ENCODE peak calls at places on chromosomes 16 and 17, in nine cellular contexts. N is HepG2, T is mammary epithelial cell, K is hepatocyte, B is IMR-90, H is tibial artery, M is neural progenitor cell, I is NT2/D1, Y is ovary. S is an unnamed sample.

GRCh38 chr16:60225541-60225940 is 1491.4 kb upstream of the GOT2 start:
- DNase-seq in B (no peak), N (no peak), K (no peak), Y (no peak), H (no peak), T (no peak), I (no peak), M (peak; percentile 70), S (no peak)

GRCh38 chr16:79006762-79007161 is 593.8 kb downstream of the MAF start:
- DNase-seq in T (no peak), K (no peak), I (no peak), Y (no peak), B (no peak), N (no peak), H (no peak), M (no peak), S (no peak)

GRCh38 chr16:20383106-20384029 is 21.2 kb downstream of the PDILT start:
- DNase-seq in T (peak; percentile 30), K (peak; percentile 89), H (peak; percentile 53), I (peak; percentile 82), N (peak; percentile 84), B (peak; percentile 54), M (peak; percentile 86), Y (peak; percentile 38), S (peak; percentile 66)

GRCh38 chr16:89290887-89291286 is 73.4 kb downstream of the ZNF778 start:
- DNase-seq in H (no peak), M (peak; percentile 82), Y (no peak), I (peak; percentile 92), T (no peak), B (no peak), K (no peak), N (no peak), S (no peak)

GRCh38 chr16:66588981-66589713 is 9.9 kb downstream of the CMTM2 start:
- DNase-seq in H (peak; percentile 51), M (peak; percentile 50), I (peak; percentile 42), T (peak; percentile 19), K (no peak), N (peak; percentile 55), Y (no peak), B (peak; percentile 18), S (no peak)

GRCh38 chr16:70391881-70392481 is 45.3 kb downstream of the DDX19A start:
- DNase-seq in B (peak; percentile 70), M (no peak), Y (peak; percentile 51), I (no peak), H (peak; percentile 56), N (no peak), K (no peak), T (peak; percentile 43), S (peak; percentile 62)

GRCh38 chr17:72165202-72165972 is 44.6 kb downstream of the SOX9 start:
- DNase-seq in H (no peak), K (no peak), M (peak; percentile 54), N (no peak), B (no peak), Y (no peak), I (no peak), T (no peak), S (no peak)

GRCh38 chr17:46859996-46860395 is 8.6 kb downstream of the WNT9B start:
- DNase-seq in T (no peak), K (no peak), M (no peak), B (no peak), I (no peak), N (no peak), Y (no peak), H (no peak), S (no peak)

GRCh38 chr16:90001761-90002503 is 17.3 kb downstream of the DBNDD1 start:
- DNase-seq in M (no peak), B (no peak), I (no peak), H (no peak), N (no peak), K (no peak), T (no peak), Y (no peak), S (no peak)

GRCh38 chr17:2388020-2388704 is 12.7 kb downstream of the MNT start:
- DNase-seq in Y (no peak), M (no peak), N (no peak), B (no peak), I (no peak), T (no peak), K (no peak), H (no peak), S (no peak)

DNA sequence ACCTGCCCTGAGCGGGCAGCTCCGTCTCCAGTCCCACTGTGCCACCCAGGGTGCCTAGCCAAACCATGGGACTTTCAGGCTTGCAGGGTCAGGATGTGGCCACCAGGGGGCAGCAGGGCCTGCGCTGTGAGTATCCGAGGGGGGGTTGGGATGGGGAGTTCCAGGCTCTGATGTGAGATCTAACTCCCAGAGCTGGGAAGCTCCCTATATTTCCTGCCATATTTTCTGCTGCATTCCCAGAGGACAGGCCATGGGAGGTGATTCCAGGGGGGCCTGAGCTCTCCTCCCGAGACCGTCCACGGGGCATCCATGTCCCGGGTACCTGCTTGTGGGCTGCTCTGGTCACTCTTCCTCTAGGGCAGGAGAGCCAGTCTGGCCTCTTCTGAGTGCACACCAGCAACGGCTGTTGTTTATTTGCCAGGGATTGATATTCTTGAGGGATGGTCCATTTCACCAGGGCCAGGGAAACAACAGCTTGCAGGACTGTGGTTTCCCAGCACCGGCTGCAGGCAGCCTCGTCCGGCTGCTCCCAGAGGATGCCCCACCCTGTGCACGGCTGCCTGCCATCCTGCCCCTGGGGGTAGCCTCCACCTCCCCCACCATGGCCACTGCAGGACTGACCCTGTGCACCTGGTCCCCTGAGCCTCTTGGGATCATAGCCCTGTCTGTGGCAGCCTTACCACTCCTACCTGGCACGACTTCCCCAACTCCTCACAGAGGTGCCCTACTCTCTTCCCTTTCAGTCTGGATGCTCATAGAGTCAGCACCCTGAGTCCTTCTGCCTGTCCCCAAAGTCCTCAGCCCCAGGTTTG is 1.2 kb downstream of the GPR142 start:
- DNase-seq in H (peak; percentile 61), M (peak; percentile 85), I (no peak), N (peak; percentile 53), Y (peak; percentile 32), K (peak; percentile 84), B (peak; percentile 35), T (peak; percentile 45), S (peak; percentile 68)
- H3K27me3 ChIP-seq in H (no peaks in the 10 kb centered on the region), M (no peaks in the 10 kb centered on the region), I (peaks cover 6% of the 10 kb centered on the region), N (peaks cover 40% of the 10 kb centered on the region), Y (no peaks in the 10 kb centered on the region), K (no peaks in the 10 kb centered on the region), B (no peaks in the 10 kb centered on the region), T (peaks cover 1% of the 10 kb centered on the region), S (no peaks in the 10 kb centered on the region)

DNA sequence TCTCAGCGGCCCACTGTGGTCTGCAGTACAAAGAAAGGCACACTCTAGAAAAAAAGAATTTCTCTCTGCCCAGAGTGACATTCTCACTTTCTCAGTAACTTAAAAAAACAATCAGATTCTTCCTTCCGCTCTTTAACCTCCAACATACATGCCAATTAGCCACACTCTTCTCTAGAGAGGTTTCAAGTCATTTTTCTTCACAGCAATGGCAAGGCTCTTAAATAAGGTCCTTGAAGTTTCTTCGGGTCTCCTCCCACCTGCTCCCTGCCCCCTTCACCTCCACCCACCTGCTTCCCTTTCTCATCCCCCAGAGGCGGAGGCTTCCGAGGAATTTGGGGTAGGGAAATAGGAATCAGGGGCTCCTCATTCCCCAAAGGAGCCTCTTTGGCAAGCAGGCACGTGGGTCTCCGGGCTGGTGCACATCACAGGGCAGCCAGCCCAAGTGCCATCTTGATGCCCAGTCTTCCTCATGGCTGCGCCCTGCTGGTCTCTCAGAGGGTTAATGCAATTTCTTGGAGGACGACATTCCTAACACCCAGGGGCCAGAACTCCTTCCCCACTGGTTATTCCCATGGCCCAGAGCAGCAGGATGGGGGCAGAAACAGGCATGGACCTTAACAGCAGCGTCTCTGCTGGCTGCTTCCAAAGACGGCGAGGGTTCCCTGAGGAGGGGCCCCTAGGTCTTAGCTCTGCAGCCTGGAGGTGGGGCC is 865 bp upstream of the MEOX1 start:
- DNase-seq in K (no peak), H (no peak), T (no peak), B (no peak), I (no peak), N (no peak), M (no peak), Y (no peak), S (no peak)
- H3K4me3 ChIP-seq in K (no peak overlapping the region), H (no peak overlapping the region), T (no peak overlapping the region), B (no peak overlapping the region), I (no peak overlapping the region), N (no peak overlapping the region), M (no peak overlapping the region), Y (no peak overlapping the region), S (no peak overlapping the region)

GRCh38 chr16:49003992-49004391 is 277.6 kb downstream of the CBLN1 start:
- DNase-seq in B (no peak), I (no peak), K (no peak), H (no peak), Y (no peak), M (no peak), T (no peak), N (no peak), S (no peak)

GRCh38 chr16:48999034-48999433 is 282.6 kb downstream of the CBLN1 start:
- DNase-seq in H (no peak), B (no peak), K (peak; percentile 55), I (no peak), Y (no peak), T (no peak), M (no peak), N (no peak), S (no peak)

GRCh38 chr16:49000594-49000993 is 281.0 kb downstream of the CBLN1 start:
- DNase-seq in I (no peak), H (no peak), N (no peak), Y (no peak), T (peak; percentile 17), B (no peak), M (peak; percentile 51), K (peak; percentile 33), S (no peak)

GRCh38 chr16:48999508-48999907 is 282.1 kb downstream of the CBLN1 start:
- DNase-seq in Y (no peak), B (no peak), M (no peak), N (no peak), K (no peak), I (no peak), T (no peak), H (no peak), S (no peak)

DNA sequence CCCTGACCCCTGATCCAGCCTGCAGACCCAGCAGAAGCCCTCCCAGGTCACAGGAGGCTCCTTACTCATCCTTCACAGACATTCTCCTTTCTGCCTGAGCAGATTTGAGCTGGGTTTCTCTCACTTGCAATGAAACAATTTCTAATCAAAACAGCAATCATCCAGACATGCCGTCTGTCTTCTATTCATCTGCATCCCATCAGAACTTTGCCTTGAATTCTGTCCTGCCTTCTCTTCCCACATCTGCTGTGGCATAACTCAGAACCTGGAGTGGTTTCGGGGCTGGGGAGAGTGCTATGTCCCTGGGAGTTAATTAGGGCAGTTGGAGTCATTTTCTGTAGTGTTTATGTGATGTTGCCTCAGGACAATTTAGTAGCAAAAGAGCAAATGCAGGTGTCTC is 278.6 kb downstream of the CBLN1 start:
- DNase-seq in B (no peak), Y (no peak), M (no peak), T (no peak), K (no peak), N (no peak), H (no peak), I (no peak), S (no peak)
- H3K4me1 ChIP-seq in B (no peaks in the 10 kb centered on the region), Y (peaks cover 4% of the 10 kb centered on the region), M (peaks cover 17% of the 10 kb centered on the region), T (no peaks in the 10 kb centered on the region), K (peaks cover 13% of the 10 kb centered on the region), N (peaks cover 7% of the 10 kb centered on the region), H (no peaks in the 10 kb centered on the region), I (peaks cover 1% of the 10 kb centered on the region), S (no peaks in the 10 kb centered on the region)

DNA sequence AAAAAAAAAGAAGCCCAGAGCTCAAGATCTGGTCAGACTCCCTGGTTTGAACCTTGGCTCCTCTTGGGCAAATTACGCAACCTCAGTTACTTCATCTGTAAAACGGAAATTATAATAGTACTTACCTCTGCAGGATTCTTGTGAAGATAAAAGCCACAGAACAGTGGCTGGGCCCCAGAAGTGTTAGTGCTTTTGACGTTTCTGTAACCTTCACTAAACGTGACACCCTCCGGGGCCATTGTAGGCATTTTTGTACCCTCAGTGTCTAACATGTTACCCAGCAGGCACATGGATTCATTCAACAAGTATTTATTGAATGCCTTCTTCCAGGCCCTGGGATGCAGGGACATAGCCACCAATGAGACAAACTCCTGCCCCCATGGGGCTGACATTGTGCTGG is 58.0 kb downstream of the PITPNC1 start:
- DNase-seq in T (no peak), K (no peak), I (no peak), N (peak; percentile 10), B (no peak), M (no peak), H (no peak), Y (no peak), S (no peak)
- H3K27me3 ChIP-seq in T (no peaks in the 10 kb centered on the region), K (no peaks in the 10 kb centered on the region), I (no peaks in the 10 kb centered on the region), N (no peaks in the 10 kb centered on the region), B (no peaks in the 10 kb centered on the region), M (no peaks in the 10 kb centered on the region), H (no peaks in the 10 kb centered on the region), Y (no peaks in the 10 kb centered on the region), S (no peaks in the 10 kb centered on the region)

S was measured in right atrium auricular region.